ENCODE peak calls at places on chromosomes 6 and 20, in ten cellular contexts. Y is body of pancreas, I is ovary, Q is upper lobe of right lung, M is AG04450, K is kidney, U is A549, P is left lung, O is right lobe of liver, L is pancreas. S is an unnamed sample.

GRCh38 chr20:25579081-25579770 is 6.1 kb downstream of the NINL start:
- DNase-seq in O (no peak), U (no peak), Y (no peak), Q (no peak), P (no peak), L (no peak), K (peak; percentile 55), I (no peak), M (no peak), S (no peak)

GRCh38 chr6:79671605-79672266 is 40.6 kb downstream of the SH3BGRL2 start:
- DNase-seq in P (peak; percentile 69), Y (peak; percentile 55), L (peak; percentile 42), Q (peak; percentile 86), M (no peak), I (peak; percentile 17), K (peak; percentile 85), U (peak; percentile 7), O (no peak), S (no peak)

GRCh38 chr20:4275689-4276088 is 260.3 kb upstream of the RNF24 start:
- DNase-seq in Q (no peak), U (no peak), I (no peak), L (no peak), P (no peak), O (no peak), Y (no peak), M (no peak), K (no peak), S (no peak)

GRCh38 chr20:39630215-39630614 is 668.1 kb downstream of the DHX35 start:
- DNase-seq in U (no peak), Q (no peak), Y (no peak), L (no peak), O (no peak), I (no peak), K (no peak), M (no peak), P (no peak), S (no peak)

GRCh38 chr6:35457907-35458306 is 5.8 kb downstream of the FANCE start:
- DNase-seq in M (no peak), O (no peak), U (no peak), I (no peak), P (no peak), Q (no peak), Y (no peak), K (no peak), L (no peak), S (no peak)

GRCh38 chr6:1607557-1608221 is 2.0 kb upstream of the FOXC1 start:
- DNase-seq in P (no peak), O (no peak), Q (no peak), K (peak; percentile 83), M (no peak), L (no peak), I (no peak), Y (no peak), U (no peak), S (peak; percentile 77)

GRCh38 chr20:57263127-57263609 is 3.3 kb downstream of the BMP7 start:
- DNase-seq in U (no peak), I (no peak), M (no peak), P (no peak), Q (no peak), Y (no peak), L (no peak), O (no peak), K (no peak), S (no peak)

GRCh38 chr6:28807682-28808280 is 116.0 kb downstream of the TRIM27 start:
- DNase-seq in I (no peak), U (peak; percentile 80), M (no peak), L (no peak), Y (no peak), P (no peak), O (no peak), Q (no peak), K (no peak), S (no peak)

GRCh38 chr20:309306-309840 is 12.0 kb downstream of the ZCCHC3 start:
- DNase-seq in P (no peak), M (no peak), K (no peak), U (no peak), O (no peak), Q (no peak), Y (no peak), I (no peak), L (no peak), S (no peak)

GRCh38 chr6:39053854-39054576 is 5.4 kb downstream of the GLP1R start:
- DNase-seq in I (no peak), U (no peak), Q (peak; percentile 37), P (no peak), O (no peak), K (no peak), Y (no peak), M (no peak), L (no peak), S (no peak)

GRCh38 chr6:6891074-6891754 is 216.5 kb upstream of the RREB1 start:
- DNase-seq in P (no peak), O (no peak), Q (no peak), L (no peak), U (no peak), M (no peak), I (peak; percentile 35), K (no peak), Y (no peak), S (no peak)

GRCh38 chr6:1535295-1535694 is 74.4 kb upstream of the FOXC1 start:
- DNase-seq in I (no peak), Q (no peak), L (no peak), P (no peak), O (no peak), U (no peak), Y (no peak), K (peak; percentile 67), M (no peak), S (no peak)

GRCh38 chr6:11233936-11234573 is 1.6 kb upstream of the NEDD9 start:
- DNase-seq in L (no peak), O (no peak), Y (no peak), U (no peak), M (no peak), Q (no peak), P (no peak), I (no peak), K (no peak), S (no peak)

GRCh38 chr6:150835620-150836019 is 29.9 kb upstream of the MTHFD1L start:
- DNase-seq in M (no peak), L (no peak), U (no peak), O (no peak), I (no peak), Y (no peak), P (no peak), K (no peak), Q (no peak), S (no peak)

GRCh38 chr6:167817016-167817415 is 9.7 kb upstream of the AFDN start:
- DNase-seq in Q (no peak), L (no peak), K (no peak), O (no peak), I (no peak), M (no peak), Y (no peak), P (no peak), U (no peak), S (no peak)

GRCh38 chr6:25288518-25288917 is 9.3 kb downstream of the CARMIL1 start:
- DNase-seq in Y (no peak), M (no peak), U (no peak), O (no peak), P (no peak), K (no peak), I (no peak), Q (no peak), L (no peak), S (no peak)
- TF ChIP-seq CTCF in Y (no peak), M (no peak), U (no peak), O (no peak), P (no peak), K (no peak), I (no peak), Q (no peak), L (no peak), S (no peak)

DNA sequence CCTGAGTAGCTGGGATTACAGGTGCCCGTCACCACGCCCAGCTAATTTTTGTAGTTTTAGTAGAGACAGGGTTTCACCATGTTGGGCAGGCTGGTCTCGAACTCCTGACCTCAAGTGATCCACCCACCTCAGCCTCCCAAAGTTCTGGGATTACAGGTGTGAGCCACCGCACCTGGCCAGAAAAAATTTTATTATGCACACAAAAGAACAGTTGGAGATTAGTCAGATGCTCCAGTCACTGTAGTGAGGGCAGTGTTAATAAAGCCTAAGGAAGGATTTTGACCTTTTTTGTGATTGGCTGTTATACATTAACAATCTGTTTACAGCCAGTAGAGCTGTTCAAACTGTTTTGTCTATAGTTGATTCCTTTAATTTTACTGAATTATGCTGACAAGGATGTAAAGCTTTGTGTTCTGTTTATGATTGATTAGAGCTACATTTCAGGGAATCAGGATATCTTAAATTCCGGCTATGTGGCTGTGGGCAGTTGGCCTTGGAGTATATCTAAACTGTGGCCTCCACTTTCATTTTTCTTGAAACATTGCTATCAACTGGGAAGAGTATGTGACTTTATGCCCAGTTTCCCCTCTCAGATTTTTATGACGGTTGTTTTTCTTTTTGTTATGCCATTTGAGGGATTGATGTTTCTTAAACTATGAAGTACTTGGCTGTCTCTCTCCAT is 9.9 kb downstream of the ZSWIM3 start:
- DNase-seq in M (no peak), Y (no peak), P (no peak), L (no peak), U (no peak), Q (no peak), K (no peak), I (peak; percentile 17), O (no peak), S (no peak)
- H3K4me3 ChIP-seq in M (no peak overlapping the region), Y (no peak overlapping the region), P (no peak overlapping the region), L (no peak overlapping the region), U (no peak overlapping the region), Q (no peak overlapping the region), K (no peak overlapping the region), I (no peak overlapping the region), O (no peak overlapping the region), S (no peak overlapping the region)

DNA sequence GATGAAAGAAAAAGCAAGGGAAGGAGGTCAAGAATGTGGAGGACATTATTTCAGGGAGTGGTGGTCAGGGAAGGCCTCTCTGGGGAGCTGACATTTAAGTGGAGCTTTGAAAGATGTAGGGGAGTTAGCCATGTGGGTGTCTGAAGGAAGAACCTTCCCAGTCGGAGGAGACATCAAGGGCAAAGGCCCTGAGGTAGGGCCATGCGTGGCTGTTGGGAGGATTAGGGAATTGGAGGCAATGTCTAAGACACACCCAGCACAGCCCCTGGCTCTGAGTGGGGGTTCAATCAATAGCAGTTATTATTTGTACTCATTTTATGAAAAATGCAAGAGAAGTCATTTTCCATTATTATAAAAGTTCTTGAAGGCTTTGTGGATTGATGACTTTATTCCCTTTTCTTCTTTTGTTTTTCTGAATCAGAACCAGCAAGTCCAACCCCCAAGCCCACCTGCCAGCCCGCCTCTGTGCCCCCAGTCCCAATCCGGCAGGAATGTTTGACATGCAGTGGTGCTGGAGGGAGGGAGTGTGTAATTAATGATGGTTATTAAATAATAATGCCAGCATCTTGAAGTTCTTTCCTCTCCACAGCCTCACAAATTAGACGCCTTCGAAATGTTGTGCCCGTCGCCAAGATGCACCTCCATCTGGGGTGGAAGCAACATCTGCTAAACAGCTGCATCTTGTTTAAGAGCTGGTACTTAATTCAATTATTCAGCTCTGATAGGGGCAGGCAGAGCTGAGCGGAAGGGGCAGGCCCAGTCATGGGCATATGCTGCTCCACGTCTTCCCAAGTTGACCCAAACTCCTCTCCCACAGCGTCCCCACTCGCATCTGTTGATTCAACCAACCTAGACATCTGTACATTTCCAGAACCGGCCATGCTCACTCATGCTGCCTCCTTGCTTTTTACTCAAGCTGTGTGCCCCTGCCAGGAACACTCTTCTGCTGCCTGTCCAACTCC is 81.3 kb upstream of the SIRPA start:
- DNase-seq in Q (no peak), O (no peak), L (no peak), I (no peak), P (no peak), K (no peak), U (no peak), Y (no peak), M (no peak), S (no peak)
- TF ChIP-seq CTCF in Q (no peak), O (no peak), L (no peak), I (no peak), P (no peak), K (no peak), U (no peak), Y (no peak), M (no peak), S (no peak)

GRCh38 chr6:169234634-169235033 is 19.0 kb downstream of the THBS2 start:
- DNase-seq in U (no peak), O (no peak), M (no peak), I (peak; percentile 20), L (no peak), P (no peak), K (peak; percentile 51), Q (no peak), Y (no peak), S (peak; percentile 62)
- H3K4me3 ChIP-seq in U (no peak overlapping the region), O (no peak overlapping the region), M (no peak overlapping the region), I (no peak overlapping the region), L (no peak overlapping the region), P (no peak overlapping the region), K (no peak overlapping the region), Q (no peak overlapping the region), Y (no peak overlapping the region), S (no peak overlapping the region)

S was measured in coronary artery.